ENCODE peak calls at places on chromosome 20, in five cellular contexts. N is H1, M is K562, F is HepG2, W is GM12878. T is an unnamed sample.

GRCh38 chr20:24951536-24952047 is 2.5 kb downstream of the CST7 start:
- DNase-seq in M (no peak), F (no peak), N (peak), W (no peak), T (no peak)

GRCh38 chr20:59723108-59723500 is 118.8 kb downstream of the PHACTR3 start:
- DNase-seq in F (no peak), W (no peak), N (no peak), M (no peak), T (no peak)

GRCh38 chr20:42186337-42186736 is 568.2 kb upstream of the CHD6 start:
- DNase-seq in N (no peak), M (no peak), F (no peak), W (no peak), T (no peak)

GRCh38 chr20:33515569-33516216 is 25.8 kb downstream of the CBFA2T2 start:
- DNase-seq in F (peak), M (no peak), W (no peak), N (no peak), T (no peak)

GRCh38 chr20:33789109-33789857 is 21.9 kb upstream of the CHMP4B start:
- DNase-seq in F (peak), N (no peak), W (no peak), M (no peak), T (no peak)

GRCh38 chr20:19947611-19948264 is 69.4 kb upstream of the NAA20 start:
- DNase-seq in W (peak), N (no peak), M (peak), F (no peak), T (peak)

GRCh38 chr20:50169329-50169823 is 15.9 kb upstream of the PEDS1 start:
- DNase-seq in F (peak), N (peak), W (no peak), M (peak), T (peak)

GRCh38 chr20:38260378-38261053 is at the start of gene KIAA1755:
- DNase-seq in W (no peak), F (peak), M (peak), N (peak), T (peak)

GRCh38 chr20:49187330-49188100 is 619 bp downstream of the STAU1 start:
- DNase-seq in F (no peak), N (no peak), W (no peak), M (no peak), T (no peak)

GRCh38 chr20:50471231-50471630 is 39.0 kb upstream of the PTPN1 start:
- DNase-seq in M (no peak), W (no peak), N (no peak), F (no peak), T (no peak)

GRCh38 chr20:47544240-47544639 is 42.6 kb downstream of the NCOA3 start:
- DNase-seq in F (no peak), W (no peak), M (no peak), N (no peak), T (no peak)

GRCh38 chr20:42082611-42083010 is 464.4 kb upstream of the CHD6 start:
- DNase-seq in N (no peak), F (no peak), M (peak), W (no peak), T (no peak)

GRCh38 chr20:46761566-46761965 is 52.1 kb downstream of the SLC2A10 start:
- DNase-seq in M (no peak), N (no peak), F (no peak), W (no peak), T (no peak)

GRCh38 chr20:48456361-48457184 is 371.2 kb downstream of the PREX1 start:
- DNase-seq in N (no peak), F (no peak), W (peak), M (no peak), T (no peak)

GRCh38 chr20:15039088-15039762 is 701.8 kb upstream of the FLRT3 start:
- DNase-seq in M (no peak), W (no peak), N (no peak), F (no peak), T (no peak)

GRCh38 chr20:48789185-48789668 is 38.6 kb downstream of the PREX1 start:
- DNase-seq in F (no peak), W (no peak), N (no peak), M (peak), T (no peak)

GRCh38 chr20:13009682-13010406 is 1.1 kb downstream of the SPTLC3 start:
- DNase-seq in N (no peak), M (no peak), F (peak), W (peak), T (no peak)

GRCh38 chr20:38134427-38135281 is 30.4 kb downstream of the TGM2 start:
- DNase-seq in F (peak), N (no peak), W (no peak), M (peak), T (peak)

GRCh38 chr20:10508468-10509251 is 73.6 kb downstream of the SLX4IP start:
- DNase-seq in M (no peak), W (no peak), N (no peak), F (no peak), T (no peak)

GRCh38 chr20:50467618-50468373 is 42.4 kb upstream of the PTPN1 start:
- DNase-seq in M (peak), N (no peak), F (peak), W (no peak), T (peak)

GRCh38 chr20:22414354-22414753 is 170.0 kb downstream of the FOXA2 start:
- DNase-seq in M (peak), N (no peak), F (peak), W (no peak), T (no peak)

GRCh38 chr20:25259788-25260254 is 11.9 kb downstream of the PYGB start:
- DNase-seq in W (no peak), F (no peak), M (no peak), N (peak), T (no peak)

GRCh38 chr20:24465730-24466129 is 3.7 kb upstream of the SYNDIG1 start:
- DNase-seq in W (no peak), M (no peak), F (no peak), N (no peak), T (no peak)

GRCh38 chr20:24389686-24390085 is 79.7 kb upstream of the SYNDIG1 start:
- DNase-seq in W (no peak), F (no peak), N (no peak), M (no peak), T (no peak)

GRCh38 chr20:46400253-46400652 is 6.2 kb downstream of the ELMO2 start:
- DNase-seq in N (no peak), F (no peak), M (no peak), W (no peak), T (no peak)

GRCh38 chr20:48717095-48717958 is 110.5 kb downstream of the PREX1 start:
- DNase-seq in W (peak), N (no peak), M (no peak), F (no peak), T (no peak)

GRCh38 chr20:50187403-50188051 is 3.1 kb upstream of the CEBPB start:
- DNase-seq in F (peak), N (no peak), M (peak), W (no peak), T (no peak)

GRCh38 chr20:45924391-45925261 is 9.9 kb upstream of the PCIF1 start:
- DNase-seq in M (no peak), F (peak), W (no peak), N (no peak), T (no peak)

GRCh38 chr20:13425401-13425800 is 204.3 kb downstream of the ISM1 start:
- DNase-seq in F (no peak), N (no peak), W (no peak), M (no peak), T (no peak)

GRCh38 chr20:53623454-53624206 is 30.0 kb upstream of the ZNF217 start:
- DNase-seq in N (no peak), M (peak), W (peak), F (peak), T (peak)

GRCh38 chr20:33709398-33709797 is 10.7 kb downstream of the PXMP4 start:
- DNase-seq in M (peak), F (no peak), N (no peak), W (no peak), T (no peak)

GRCh38 chr20:48194578-48194977 is 409.3 kb upstream of the SULF2 start:
- DNase-seq in N (no peak), F (no peak), W (no peak), M (no peak), T (no peak)

GRCh38 chr20:35135867-35136586 is 11.1 kb downstream of the EDEM2 start:
- DNase-seq in W (no peak), N (no peak), M (no peak), F (no peak), T (no peak)

GRCh38 chr20:9740486-9740885 is 98.4 kb downstream of the PAK5 start:
- DNase-seq in W (no peak), N (no peak), F (no peak), M (no peak), T (no peak)

GRCh38 chr20:47315339-47315662 is 41.2 kb downstream of the ZMYND8 start:
- DNase-seq in N (no peak), M (no peak), W (no peak), F (no peak), T (no peak)

GRCh38 chr20:23090147-23090546 is 4.0 kb upstream of the CD93 start:
- DNase-seq in W (no peak), F (no peak), M (peak), N (no peak), T (peak)

GRCh38 chr20:13396036-13396435 is 175.0 kb downstream of the ISM1 start:
- DNase-seq in W (no peak), M (no peak), F (no peak), N (no peak), T (no peak)

GRCh38 chr20:10648651-10649050 is 25.1 kb downstream of the JAG1 start:
- DNase-seq in N (no peak), M (no peak), F (no peak), W (peak), T (no peak)

GRCh38 chr20:43658068-43658722 is 8.7 kb upstream of the MYBL2 start:
- DNase-seq in W (no peak), F (peak), M (no peak), N (no peak), T (no peak)

GRCh38 chr20:4894409-4894808 is 106.9 kb downstream of the SLC23A2 start:
- DNase-seq in F (no peak), N (no peak), M (no peak), W (no peak), T (no peak)

DNA sequence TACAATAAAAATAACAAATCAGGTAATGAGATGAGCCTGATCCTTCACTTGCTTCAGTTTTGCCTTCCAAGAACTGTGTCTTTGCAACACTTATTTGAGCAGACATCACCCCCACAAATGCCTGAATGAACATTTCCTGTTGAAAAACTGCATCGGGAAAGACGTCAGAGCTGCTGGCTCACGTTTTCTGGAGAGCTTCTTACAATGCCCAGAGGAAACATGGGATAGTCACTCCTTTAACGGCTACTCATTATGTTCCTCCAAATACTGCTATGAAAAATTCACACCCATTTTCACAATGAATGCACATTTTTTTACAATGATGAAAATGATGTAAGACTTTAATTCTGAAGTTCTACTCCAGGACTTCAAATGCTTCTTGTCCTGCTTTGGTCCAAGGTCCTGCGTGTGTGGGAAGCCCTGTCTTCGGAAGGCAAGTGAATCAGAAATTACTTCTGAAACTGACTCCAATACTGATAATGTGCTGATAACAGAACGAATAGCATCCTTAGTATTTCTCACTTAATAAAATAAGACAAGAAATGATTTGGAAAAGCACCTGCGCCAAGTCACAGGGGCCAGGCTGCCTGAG is 238.0 kb downstream of the ANKRD60 start:
- DNase-seq in W (no peak), F (no peak), N (no peak), M (no peak), T (no peak)
- TF ChIP-seq ATF2 in W (no peak), F (no peak), N (no peak), M (no peak), T (no peak)

GRCh38 chr20:63492982-63493381 is 5.9 kb downstream of the EEF1A2 start:
- DNase-seq in F (no peak), M (no peak), W (no peak), N (no peak), T (no peak)

GRCh38 chr20:63494420-63495166 is 4.3 kb downstream of the EEF1A2 start:
- DNase-seq in W (no peak), N (no peak), F (no peak), M (no peak), T (no peak)

GRCh38 chr20:63495167-63495720 is 3.6 kb downstream of the EEF1A2 start:
- DNase-seq in W (no peak), M (no peak), N (no peak), F (no peak), T (no peak)

GRCh38 chr20:63493563-63494020 is 5.3 kb downstream of the EEF1A2 start:
- DNase-seq in M (no peak), W (no peak), F (no peak), N (no peak), T (no peak)

DNA sequence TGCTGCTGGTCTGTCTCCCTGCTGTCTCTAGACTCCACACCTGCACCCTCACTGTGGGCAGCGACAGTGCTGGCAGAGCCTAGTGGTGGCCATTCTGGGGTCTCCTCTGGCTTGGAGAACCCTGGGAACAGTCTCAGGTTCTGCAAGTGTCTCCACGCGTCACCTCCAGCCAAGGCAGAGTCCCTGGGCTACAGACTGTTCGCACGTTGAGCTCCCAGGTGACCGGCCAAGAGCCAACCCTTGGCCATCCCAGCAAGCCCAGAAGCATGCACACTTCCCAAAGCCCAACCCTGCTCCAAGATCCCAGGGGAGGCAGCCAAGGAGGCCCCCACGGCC is 4.8 kb downstream of the EEF1A2 start:
- DNase-seq in W (no peak), M (no peak), F (no peak), N (no peak), T (no peak)
- TF ChIP-seq ATF3 in W (no peak), M (no peak), F (no peak), N (no peak), T (no peak)

GRCh38 chr20:18092890-18093289 is 35.2 kb upstream of the OVOL2 start:
- DNase-seq in F (no peak), W (no peak), N (peak), M (peak), T (no peak)
- TF ChIP-seq ATF2 in F (no peak), W (no peak), N (no peak), M (no peak), T (no peak)

DNA sequence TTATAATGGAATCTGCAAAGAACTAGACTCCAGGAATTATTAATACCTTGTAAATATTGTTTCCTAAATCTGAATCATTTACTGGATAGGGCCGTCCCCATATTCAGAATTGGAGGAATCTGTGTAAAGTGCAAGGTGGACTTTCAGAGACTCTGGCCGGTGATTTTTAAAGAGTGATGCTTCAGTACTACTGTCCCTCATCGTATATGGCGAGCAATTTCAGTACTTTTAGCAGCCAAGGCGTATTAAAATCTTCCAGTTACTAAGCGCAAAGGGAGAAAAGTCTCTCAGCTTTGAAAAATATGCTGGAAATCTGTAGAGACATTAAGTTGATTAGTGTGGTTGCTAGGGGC is 483 bp downstream of the SMIM26 start:
- DNase-seq in F (no peak), W (no peak), N (no peak), M (no peak), T (no peak)
- TF ChIP-seq ATF3 in F (no peak), W (no peak), N (no peak), M (no peak), T (no peak)

DNA sequence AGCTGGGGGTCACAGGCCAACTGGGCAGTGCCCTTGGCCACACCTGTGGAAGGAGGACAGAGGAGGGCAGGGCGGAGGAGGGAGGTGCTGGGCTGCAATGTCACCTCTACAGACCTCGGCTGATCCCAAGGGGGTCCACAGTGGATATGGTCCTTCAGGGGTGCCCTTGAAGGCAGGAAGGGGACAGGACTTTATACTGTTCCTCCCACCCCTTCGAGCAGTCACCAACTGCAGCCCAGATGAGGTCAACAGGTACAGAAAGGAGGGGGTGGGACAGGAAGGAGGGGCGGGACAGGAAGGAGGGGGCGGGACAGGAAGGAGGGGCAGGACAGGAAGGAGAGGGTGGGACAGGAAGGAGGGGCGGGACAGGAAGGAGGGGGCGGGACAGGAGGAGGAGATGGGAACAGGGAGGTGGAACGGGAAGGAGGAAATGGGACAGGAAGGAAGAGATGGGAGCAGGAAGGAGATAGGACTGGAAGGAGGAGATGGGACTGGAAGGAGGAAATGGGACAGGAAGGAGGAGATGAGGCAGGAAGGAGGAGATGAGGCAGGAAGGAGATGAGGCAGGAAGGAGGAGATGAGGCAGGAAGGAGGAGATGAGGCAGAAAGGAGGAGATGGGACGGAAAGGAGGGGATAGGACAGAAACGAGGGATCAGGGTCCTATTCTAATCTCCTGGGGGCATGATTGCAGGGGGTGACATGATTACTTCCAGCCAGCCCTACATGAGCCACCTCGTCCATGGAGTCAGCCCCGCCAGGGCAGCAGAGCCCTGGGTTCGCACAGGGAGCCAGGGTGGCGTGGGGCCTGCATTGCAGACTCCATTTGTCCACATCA is 19.4 kb upstream of the MRGBP start:
- DNase-seq in M (peak), F (peak), W (peak), N (no peak), T (no peak)
- TF ChIP-seq ATF2 in M (no peak), F (no peak), W (no peak), N (no peak), T (no peak)

DNA sequence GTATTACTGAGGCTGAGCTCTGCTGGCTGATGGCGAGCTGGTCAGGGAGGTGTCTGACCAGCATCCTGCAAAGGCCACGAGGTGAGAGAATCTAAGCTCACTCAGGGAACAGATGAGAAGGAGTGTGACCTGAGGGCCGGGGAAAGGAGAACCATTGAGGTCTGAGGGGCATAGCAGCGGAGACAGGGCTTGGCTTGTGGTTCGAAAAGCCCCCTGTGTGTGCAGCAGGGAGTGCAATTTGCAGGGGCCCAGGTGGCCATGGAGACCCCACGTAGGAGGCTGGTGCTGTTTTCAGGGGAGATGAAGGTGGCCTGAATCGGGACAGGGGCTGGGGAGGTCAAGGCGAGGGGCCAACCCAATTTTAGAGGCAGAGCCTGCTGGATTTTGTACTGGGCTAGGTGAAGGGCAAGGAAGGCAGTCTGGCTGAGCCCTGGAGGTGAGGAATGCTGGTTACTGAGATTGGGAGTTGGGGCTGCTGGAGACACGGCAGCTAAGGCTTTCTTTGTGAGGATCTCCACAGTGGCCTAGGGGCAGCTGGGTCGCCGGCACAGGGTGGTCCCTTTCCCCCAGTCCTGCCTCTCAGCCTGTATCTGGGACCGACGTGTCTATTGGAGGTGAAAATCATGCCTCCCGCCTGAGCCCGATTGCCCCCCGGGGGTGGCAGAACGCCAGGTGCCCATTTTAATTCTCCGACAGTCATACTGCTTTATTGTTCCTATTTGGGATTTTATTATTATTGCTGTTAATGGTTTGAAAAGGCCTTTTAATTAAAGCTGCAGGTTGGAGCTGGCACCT is 28.3 kb downstream of the DLGAP4 start:
- DNase-seq in M (no peak), N (no peak), F (no peak), W (no peak), T (no peak)
- TF ChIP-seq ATF3 in M (no peak), N (no peak), F (no peak), W (no peak), T (no peak)

GRCh38 chr20:36836591-36837329 is 39.2 kb upstream of the TLDC2 start:
- DNase-seq in N (peak), M (peak), W (no peak), F (peak), T (peak)
- TF ChIP-seq ATF2 in N (no peak), M (no peak), W (no peak), F (peak), T (no peak)